ENCODE peak calls at places on chromosomes 16 and 17, in nine cellular contexts. F is glutamatergic neuron; M is left ventricle myocardium inferior; A is endothelial cell; N is stimulated activated CD4-positive, alpha-beta T cell treated with anti-CD3 and anti-CD28 coated beads, Interleukin-2, amount 100 ng/mL, for 24 hours; V is HuH-7; E is IMR-90; B is pancreas; X is head of caudate nucleus. Y is an unnamed sample.

GRCh38 chr17:17043668-17044226 is 1.5 kb downstream of the MPRIP start:
- DNase-seq in F (peak; percentile 60), M (no peak), A (no peak), N (no peak), V (peak; percentile 61), E (peak; percentile 13), B (no peak), X (no peak), Y (no peak)

GRCh38 chr17:14359251-14359939 is 58.5 kb downstream of the HS3ST3B1 start:
- DNase-seq in F (no peak), M (no peak), A (no peak), N (peak; percentile 32), V (no peak), E (no peak), B (no peak), X (no peak), Y (no peak)

GRCh38 chr17:27671591-27671910 is 40.6 kb downstream of the LGALS9 start:
- DNase-seq in F (no peak), M (no peak), A (no peak), N (no peak), V (no peak), E (no peak), B (no peak), X (no peak), Y (no peak)

GRCh38 chr17:78935419-78936323 is 10.5 kb upstream of the TIMP2 start:
- DNase-seq in F (no peak), M (peak; percentile 63), A (no peak), N (no peak), V (no peak), E (peak; percentile 99), B (no peak), X (no peak), Y (no peak)

GRCh38 chr16:17386229-17386628 is 84.5 kb downstream of the XYLT1 start:
- DNase-seq in F (no peak), M (no peak), A (no peak), N (no peak), V (no peak), E (no peak), B (no peak), X (no peak), Y (no peak)

GRCh38 chr17:21029032-21029431 is 13.8 kb downstream of the USP22 start:
- DNase-seq in F (no peak), M (no peak), A (no peak), N (peak; percentile 37), V (no peak), E (peak; percentile 84), B (no peak), X (no peak), Y (no peak)

GRCh38 chr17:8103549-8103948 is 14.8 kb downstream of the ALOXE3 start:
- DNase-seq in F (no peak), M (no peak), A (no peak), N (no peak), V (no peak), E (no peak), B (no peak), X (no peak), Y (no peak)

GRCh38 chr17:7253082-7253481 is 1.1 kb downstream of the ELP5 start:
- DNase-seq in F (no peak), M (no peak), A (no peak), N (no peak), V (no peak), E (no peak), B (no peak), X (no peak), Y (no peak)

GRCh38 chr16:49560018-49560830 is 186.6 kb downstream of the C16orf78 start:
- DNase-seq in F (no peak), M (no peak), A (no peak), N (no peak), V (no peak), E (no peak), B (no peak), X (no peak), Y (no peak)

GRCh38 chr17:45942284-45942683 is 47.9 kb downstream of the MAPT start:
- DNase-seq in F (peak; percentile 65), M (peak; percentile 86), A (no peak), N (no peak), V (no peak), E (no peak), B (peak; percentile 11), X (peak; percentile 96), Y (peak; percentile 92)

GRCh38 chr17:21171309-21171922 is 42.5 kb downstream of the TMEM11 start:
- DNase-seq in F (no peak), M (no peak), A (no peak), N (no peak), V (no peak), E (no peak), B (no peak), X (no peak), Y (no peak)

GRCh38 chr16:4465977-4466779 is 8.2 kb downstream of the NMRAL1 start:
- DNase-seq in F (no peak), M (peak; percentile 78), A (no peak), N (peak; percentile 59), V (no peak), E (no peak), B (no peak), X (no peak), Y (no peak)

GRCh38 chr17:58335061-58335731 is 6.6 kb upstream of the TSPOAP1 start:
- DNase-seq in F (no peak), M (no peak), A (no peak), N (peak; percentile 55), V (no peak), E (no peak), B (no peak), X (no peak), Y (no peak)

GRCh38 chr17:76444518-76445311 is 8.2 kb downstream of the UBE2O start:
- DNase-seq in F (peak; percentile 67), M (no peak), A (no peak), N (no peak), V (no peak), E (peak; percentile 55), B (no peak), X (no peak), Y (no peak)

GRCh38 chr16:2820836-2821482 is 3.9 kb downstream of the PRSS21 start:
- DNase-seq in F (no peak), M (no peak), A (no peak), N (no peak), V (no peak), E (no peak), B (no peak), X (no peak), Y (no peak)

GRCh38 chr16:79274197-79274596 is 326.3 kb downstream of the MAF start:
- DNase-seq in F (no peak), M (no peak), A (no peak), N (no peak), V (no peak), E (no peak), B (no peak), X (no peak), Y (no peak)

GRCh38 chr16:57834936-57835335 is 32.6 kb upstream of the KIFC3 start:
- DNase-seq in F (no peak), M (no peak), A (no peak), N (no peak), V (no peak), E (peak; percentile 34), B (no peak), X (no peak), Y (no peak)

GRCh38 chr17:33651631-33652030 is 358.5 kb upstream of the ASIC2 start:
- DNase-seq in F (no peak), M (no peak), A (no peak), N (no peak), V (no peak), E (peak; percentile 2), B (no peak), X (no peak), Y (no peak)

GRCh38 chr17:82718986-82719685 is 2.6 kb downstream of the FN3KRP start:
- DNase-seq in F (no peak), M (no peak), A (no peak), N (no peak), V (no peak), E (no peak), B (no peak), X (no peak), Y (no peak)

GRCh38 chr16:55672471-55672870 is 16.7 kb downstream of the SLC6A2 start:
- DNase-seq in F (no peak), M (peak; percentile 44), A (no peak), N (no peak), V (no peak), E (no peak), B (peak; percentile 4), X (no peak), Y (no peak)

GRCh38 chr17:51745993-51746392 is 412.5 kb downstream of the CA10 start:
- DNase-seq in F (no peak), M (no peak), A (no peak), N (no peak), V (no peak), E (no peak), B (no peak), X (no peak), Y (no peak)

GRCh38 chr17:40735016-40735415 is 20.1 kb downstream of the KRT25 start:
- DNase-seq in F (no peak), M (no peak), A (no peak), N (no peak), V (no peak), E (no peak), B (no peak), X (no peak), Y (no peak)

GRCh38 chr16:15990902-15991301 is 41.5 kb downstream of the ABCC1 start:
- DNase-seq in F (no peak), M (no peak), A (no peak), N (no peak), V (no peak), E (no peak), B (no peak), X (no peak), Y (no peak)

GRCh38 chr16:83420206-83420760 is 387.5 kb upstream of the HSBP1 start:
- DNase-seq in F (no peak), M (no peak), A (peak; percentile 22), N (no peak), V (peak; percentile 6), E (peak; percentile 47), B (no peak), X (no peak), Y (no peak)

GRCh38 chr17:49106366-49107210 is 26.0 kb upstream of the B4GALNT2 start:
- DNase-seq in F (no peak), M (no peak), A (no peak), N (no peak), V (peak; percentile 60), E (peak; percentile 83), B (peak; percentile 11), X (no peak), Y (no peak)

GRCh38 chr17:50028207-50029120 is 27.4 kb upstream of the ITGA3 start:
- DNase-seq in F (no peak), M (no peak), A (peak; percentile 36), N (no peak), V (no peak), E (peak; percentile 30), B (no peak), X (no peak), Y (no peak)

GRCh38 chr17:74730491-74731346 is 6.3 kb upstream of the RAB37 start:
- DNase-seq in F (no peak), M (no peak), A (no peak), N (no peak), V (no peak), E (no peak), B (no peak), X (no peak), Y (no peak)

GRCh38 chr17:82384051-82384729 is 12.6 kb downstream of the UTS2R start:
- DNase-seq in F (no peak), M (no peak), A (no peak), N (no peak), V (no peak), E (no peak), B (peak; percentile 35), X (no peak), Y (no peak)

GRCh38 chr17:45794840-45795239 is 10.7 kb downstream of the CRHR1 start:
- DNase-seq in F (no peak), M (no peak), A (peak; percentile 39), N (no peak), V (peak; percentile 41), E (no peak), B (no peak), X (no peak), Y (no peak)